ENCODE peak calls at places on chromosomes 2 and 18, in eight cellular contexts. W is heart left ventricle, H is AG09319, J is HFF-Myc, P is uterus, L is WTC11, V is AG10803, O is fibroblast of pulmonary artery. G is an unnamed sample.
A peak's percentile ranks its signal among the peaks of the same experiment; 100 is the strongest.

GRCh38 chr2:20190862-20191713 is 33.8 kb downstream of the SDC1 start:
- DNase-seq in O (peak; percentile 42), W (no peak), V (peak; percentile 24), H (no peak), J (no peak), P (no peak), L (no peak), G (no peak)

GRCh38 chr18:45978084-45978483 is 11.0 kb upstream of the EPG5 start:
- DNase-seq in V (no peak), H (no peak), O (no peak), P (no peak), W (no peak), L (peak; percentile 17), J (no peak), G (no peak)

GRCh38 chr2:220696280-220696669 is 875.8 kb downstream of the EPHA4 start:
- DNase-seq in W (no peak), H (no peak), V (no peak), J (no peak), L (no peak), P (no peak), O (no peak), G (no peak)

GRCh38 chr2:67845557-67846114 is 217.2 kb downstream of the C1D start:
- DNase-seq in J (no peak), H (no peak), W (no peak), O (no peak), P (no peak), V (no peak), L (no peak), G (no peak)

GRCh38 chr2:182907081-182907830 is 40.8 kb upstream of the FRZB start:
- DNase-seq in P (no peak), H (no peak), V (no peak), L (peak; percentile 26), W (no peak), J (no peak), O (no peak), G (no peak)

GRCh38 chr2:158045362-158045761 is 56.3 kb upstream of the UPP2 start:
- DNase-seq in V (no peak), O (no peak), W (no peak), J (no peak), P (no peak), H (no peak), L (peak; percentile 42), G (no peak)

GRCh38 chr18:50870138-50870845 is 8.6 kb upstream of the ME2 start:
- DNase-seq in P (no peak), J (no peak), L (no peak), V (peak; percentile 54), O (peak; percentile 56), W (no peak), H (no peak), G (peak; percentile 13)

GRCh38 chr2:204538179-204539009 is 6.9 kb upstream of the PARD3B start:
- DNase-seq in V (peak; percentile 62), O (peak; percentile 61), P (no peak), H (no peak), L (peak; percentile 19), J (no peak), W (no peak), G (no peak)

GRCh38 chr18:6601241-6601640 is 128.3 kb upstream of the ARHGAP28 start:
- DNase-seq in H (no peak), L (no peak), J (no peak), W (no peak), V (no peak), O (no peak), P (no peak), G (no peak)

GRCh38 chr2:219398721-219399333 is 11.1 kb upstream of the DNPEP start:
- DNase-seq in L (no peak), W (no peak), H (no peak), V (no peak), J (no peak), O (no peak), P (no peak), G (no peak)

GRCh38 chr2:136135924-136136906 is 18.3 kb upstream of the CXCR4 start:
- DNase-seq in L (no peak), P (no peak), H (no peak), W (no peak), O (no peak), V (no peak), J (no peak), G (no peak)

GRCh38 chr2:105042189-105042588 is 4.3 kb downstream of the MRPS9 start:
- DNase-seq in O (no peak), H (no peak), L (peak; percentile 21), P (no peak), W (no peak), V (no peak), J (no peak), G (no peak)

GRCh38 chr2:85584857-85585780 is 888 bp downstream of the VAMP5 start:
- DNase-seq in O (peak; percentile 68), W (no peak), H (no peak), L (no peak), V (peak; percentile 81), J (peak; percentile 61), P (peak; percentile 42), G (no peak)

GRCh38 chr2:19256239-19256638 is 102.2 kb downstream of the OSR1 start:
- DNase-seq in V (peak; percentile 90), P (no peak), O (peak; percentile 93), L (no peak), H (peak; percentile 96), J (peak; percentile 83), W (no peak), G (peak; percentile 66)

GRCh38 chr2:85248741-85249524 is 78.9 kb downstream of the TGOLN2 start:
- DNase-seq in P (no peak), W (no peak), V (peak; percentile 97), J (peak; percentile 75), L (no peak), H (peak; percentile 77), O (peak; percentile 96), G (peak; percentile 94)

GRCh38 chr18:77366725-77367641 is 117.3 kb downstream of the GALR1 start:
- DNase-seq in J (no peak), V (peak; percentile 26), H (no peak), L (no peak), W (no peak), O (no peak), P (peak; percentile 34), G (no peak)

GRCh38 chr18:22470511-22471181 is 52.9 kb upstream of the CTAGE1 start:
- DNase-seq in W (no peak), L (no peak), V (no peak), H (no peak), J (no peak), P (no peak), O (peak; percentile 86), G (no peak)

GRCh38 chr2:100427627-100428258 is 10.3 kb upstream of the CHST10 start:
- DNase-seq in J (no peak), H (no peak), L (peak; percentile 78), W (no peak), O (peak; percentile 58), P (peak; percentile 37), V (peak; percentile 33), G (no peak)
- TF ChIP-seq CTCF in J (no peak), H (peak; percentile 36), L (peak; percentile 26), W (peak; percentile 45), O (peak; percentile 49), P (no peak), V (peak; percentile 51), G (peak; percentile 47)

GRCh38 chr18:58669731-58670379 is 1.4 kb upstream of the MALT1 start:
- DNase-seq in P (no peak), V (peak; percentile 25), J (no peak), O (peak; percentile 17), W (no peak), H (no peak), L (no peak), G (no peak)
- TF ChIP-seq CTCF in P (no peak), V (no peak), J (no peak), O (no peak), W (no peak), H (no peak), L (no peak), G (no peak)

DNA sequence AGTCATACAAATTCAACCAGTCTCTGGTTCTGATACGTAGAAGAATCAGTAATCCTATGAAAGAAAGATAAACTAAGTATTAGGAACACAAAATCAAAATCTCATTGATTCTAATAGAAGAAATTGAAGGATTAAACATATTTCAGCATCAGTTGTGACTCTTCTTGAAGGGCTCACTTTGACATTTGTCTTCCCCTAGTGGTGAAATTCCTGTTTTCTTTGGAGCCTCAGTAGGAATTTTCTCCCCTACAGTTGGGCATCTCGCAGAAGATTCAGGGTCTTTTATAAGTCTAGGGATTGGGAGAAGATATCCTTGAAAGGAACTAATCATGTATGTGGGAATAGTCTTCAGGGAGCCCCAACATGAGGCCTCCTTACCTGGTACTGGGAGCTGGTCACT is 2.8 kb upstream of the CRYGB start:
- DNase-seq in J (no peak), W (no peak), L (no peak), H (no peak), V (no peak), P (no peak), O (no peak), G (no peak)
- TF ChIP-seq CTCF in J (peak; percentile 23), W (no peak), L (no peak), H (no peak), V (peak; percentile 10), P (no peak), O (peak; percentile 16), G (peak; percentile 13)

GRCh38 chr2:239400000-239400831 is 604 bp downstream of the HDAC4 start:
- DNase-seq in L (no peak), W (no peak), V (no peak), O (peak; percentile 15), J (no peak), P (peak; percentile 26), H (no peak), G (no peak)

GRCh38 chr2:239402666-239403065 is 1.8 kb upstream of the HDAC4 start:
- DNase-seq in V (no peak), L (no peak), J (no peak), H (no peak), O (no peak), P (no peak), W (no peak), G (no peak)

GRCh38 chr2:239400907-239401449 is at the start of gene HDAC4:
- DNase-seq in O (peak; percentile 99), W (peak; percentile 100), H (peak; percentile 99), P (peak; percentile 99), L (peak; percentile 98), V (peak; percentile 99), J (peak; percentile 92), G (peak; percentile 86)

GRCh38 chr2:239399404-239399999 is 1.3 kb downstream of the HDAC4 start:
- DNase-seq in O (peak; percentile 10), J (no peak), W (no peak), V (peak; percentile 6), P (peak; percentile 37), H (no peak), L (no peak), G (no peak)

DNA sequence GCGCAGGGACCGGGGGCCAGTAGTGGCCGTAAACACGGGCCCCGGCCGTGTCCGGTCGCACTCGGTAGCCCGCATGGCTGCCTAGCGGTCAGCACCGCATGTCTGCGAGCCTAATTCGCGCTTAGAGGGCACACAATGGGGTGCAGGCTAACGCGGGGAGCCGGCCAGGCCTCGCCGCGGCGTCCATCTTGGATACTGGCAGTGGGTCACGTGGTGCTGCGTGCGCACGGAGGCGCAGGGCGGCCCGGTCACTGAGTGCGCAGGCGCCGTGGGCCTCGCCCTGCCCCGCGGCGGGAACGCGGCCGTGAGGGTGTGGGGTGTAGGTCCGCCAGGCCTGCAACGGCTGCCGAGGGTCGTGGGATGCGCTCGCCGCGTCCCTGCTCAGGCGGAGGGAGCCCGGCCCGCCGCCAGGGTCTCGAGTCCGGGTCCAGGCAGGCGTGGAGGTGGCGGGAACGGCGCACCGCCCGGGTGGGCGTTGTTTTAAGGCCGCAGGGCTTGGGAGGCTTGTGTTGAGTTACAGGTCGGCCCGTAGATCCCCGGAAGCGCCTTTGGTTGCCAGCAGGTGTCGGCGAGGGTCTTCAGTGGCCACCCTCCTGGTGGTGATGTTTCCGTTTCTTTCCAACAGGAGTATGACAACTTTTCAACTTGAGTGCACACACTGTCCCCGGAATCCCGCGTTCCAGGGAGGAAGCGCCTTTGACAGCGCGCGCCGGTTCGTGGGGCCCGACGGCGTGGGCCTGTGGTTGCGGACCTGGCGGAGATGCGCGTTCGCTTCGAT is 819 bp upstream of the HDAC4 start:
- DNase-seq in W (peak; percentile 98), O (peak; percentile 94), J (peak; percentile 72), V (peak; percentile 90), H (peak; percentile 81), P (peak; percentile 94), L (peak; percentile 87), G (peak; percentile 51)
- TF ChIP-seq CTCF in W (no peak), O (no peak), J (no peak), V (peak; percentile 16), H (no peak), P (no peak), L (no peak), G (no peak)

G was measured in BJ.